ENCODE peak calls at places on chromosomes 7 and 10, in four cellular contexts. X is HCT116, U is OCI-LY7, S is neural progenitor cell. B is an unnamed sample.

GRCh38 chr7:81819861-81820260 is 50.0 kb upstream of the HGF start:
- DNase-seq in S (no peak), X (no peak), U (no peak), B (no peak)

GRCh38 chr7:70598976-70599375 is 533.0 kb upstream of the GALNT17 start:
- DNase-seq in S (no peak), U (no peak), X (no peak), B (peak)

GRCh38 chr7:137747359-137748031 is 99.3 kb downstream of the DGKI start:
- DNase-seq in U (no peak), X (no peak), S (no peak), B (no peak)

GRCh38 chr10:49550563-49550962 is 11.6 kb upstream of the ERCC6 start:
- DNase-seq in X (peak), U (no peak), S (no peak), B (no peak)

GRCh38 chr7:47600199-47601118 is 18.5 kb upstream of the TNS3 start:
- DNase-seq in S (no peak), U (peak), X (no peak), B (no peak)

GRCh38 chr7:139702811-139703467 is 74.9 kb downstream of the HIPK2 start:
- DNase-seq in U (no peak), X (no peak), S (no peak), B (no peak)

GRCh38 chr10:86107131-86107530 is 259.5 kb downstream of the GRID1 start:
- DNase-seq in U (no peak), X (no peak), S (no peak), B (no peak)

GRCh38 chr10:38118072-38118807 is 24.1 kb downstream of the ZNF37A start:
- DNase-seq in U (no peak), X (peak), S (no peak), B (no peak)

GRCh38 chr10:124648738-124649137 is 95.4 kb downstream of the FAM53B start:
- DNase-seq in S (no peak), U (no peak), X (no peak), B (peak)

GRCh38 chr10:65194555-65194954 is 1673.4 kb downstream of the REEP3 start:
- DNase-seq in X (no peak), U (no peak), S (no peak), B (peak)

GRCh38 chr10:127345231-127345965 is 149.0 kb upstream of the INSYN2A start:
- DNase-seq in U (no peak), X (no peak), S (peak), B (no peak)

GRCh38 chr7:104985259-104985617 is 28.8 kb upstream of the KMT2E start:
- DNase-seq in X (no peak), U (no peak), S (no peak), B (no peak)

GRCh38 chr10:102072867-102073527 is 7.8 kb downstream of the HPS6 start:
- DNase-seq in U (peak), S (peak), X (peak), B (peak)

GRCh38 chr7:148185050-148185449 is 405.5 kb upstream of the C7orf33 start:
- DNase-seq in U (no peak), X (no peak), S (no peak), B (peak)

GRCh38 chr10:70853031-70853430 is 35.3 kb downstream of the PCBD1 start:
- DNase-seq in X (no peak), U (no peak), S (no peak), B (no peak)

GRCh38 chr10:123648595-123648994 is 17.6 kb upstream of the GPR26 start:
- DNase-seq in X (no peak), S (no peak), U (no peak), B (no peak)

GRCh38 chr7:66693331-66693730 is 47.2 kb upstream of the RABGEF1 start:
- DNase-seq in S (no peak), X (no peak), U (no peak), B (no peak)

GRCh38 chr7:132614428-132615076 is 38.3 kb upstream of the PLXNA4 start:
- DNase-seq in S (peak), U (no peak), X (no peak), B (peak)

GRCh38 chr10:70512149-70512611 is 33.6 kb downstream of the PALD1 start:
- DNase-seq in S (peak), U (no peak), X (no peak), B (no peak)

GRCh38 chr7:33986456-33986855 is 81.1 kb downstream of the BMPER start:
- DNase-seq in S (no peak), U (no peak), X (no peak), B (no peak)

GRCh38 chr7:141073641-141074161 is at the start of gene TMEM178B:
- DNase-seq in S (peak), U (no peak), X (no peak), B (peak)

GRCh38 chr7:30433082-30433481 is 45.5 kb downstream of the NOD1 start:
- DNase-seq in U (no peak), S (peak), X (no peak), B (peak)

GRCh38 chr7:144384071-144384470 is 19.4 kb downstream of the NOBOX start:
- DNase-seq in S (no peak), U (no peak), X (peak), B (peak)

GRCh38 chr10:115355162-115355760 is 262.1 kb downstream of the ATRNL1 start:
- DNase-seq in U (peak), X (peak), S (peak), B (peak)

GRCh38 chr10:58237014-58237830 is 30.5 kb downstream of the IPMK start:
- DNase-seq in U (no peak), S (no peak), X (peak), B (no peak)

GRCh38 chr10:58240531-58240930 is 27.2 kb downstream of the IPMK start:
- DNase-seq in X (no peak), U (no peak), S (no peak), B (no peak)

GRCh38 chr10:58241346-58241745 is 26.3 kb downstream of the IPMK start:
- DNase-seq in S (no peak), X (no peak), U (no peak), B (no peak)

GRCh38 chr10:58243269-58243668 is 24.4 kb downstream of the IPMK start:
- DNase-seq in U (no peak), X (no peak), S (no peak), B (no peak)

DNA sequence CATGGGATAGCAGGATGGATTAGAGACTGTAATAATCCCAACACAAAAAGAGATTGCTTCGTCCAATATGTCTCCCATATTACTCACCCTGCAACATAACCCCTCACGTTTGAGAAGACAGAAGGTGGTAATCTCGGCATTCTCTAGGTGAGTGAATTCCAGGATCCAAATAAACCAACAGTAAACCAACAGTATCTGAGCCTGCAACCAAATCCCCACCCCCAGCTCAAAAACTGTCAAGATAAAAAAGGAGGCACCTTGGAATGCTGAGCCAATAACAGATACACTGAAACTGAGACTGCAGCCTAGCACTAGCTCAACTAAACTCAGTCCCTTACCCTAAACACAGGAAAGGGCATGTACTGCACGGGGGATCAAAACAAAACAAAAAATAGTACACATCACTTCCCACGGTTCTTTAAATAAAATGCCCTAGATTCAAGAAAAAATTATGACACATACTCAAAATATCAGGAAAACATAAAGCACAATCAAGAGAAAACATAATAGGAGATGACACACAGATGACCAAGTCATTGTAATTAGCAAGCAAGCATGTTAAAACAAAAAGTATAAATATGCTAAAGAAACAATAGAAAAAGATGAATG is 28.0 kb downstream of the IPMK start:
- DNase-seq in S (no peak), U (no peak), X (no peak), B (no peak)
- TF ChIP-seq EZH2phosphoT487 in S (no peak), U (no peak), X (no peak), B (no peak)

DNA sequence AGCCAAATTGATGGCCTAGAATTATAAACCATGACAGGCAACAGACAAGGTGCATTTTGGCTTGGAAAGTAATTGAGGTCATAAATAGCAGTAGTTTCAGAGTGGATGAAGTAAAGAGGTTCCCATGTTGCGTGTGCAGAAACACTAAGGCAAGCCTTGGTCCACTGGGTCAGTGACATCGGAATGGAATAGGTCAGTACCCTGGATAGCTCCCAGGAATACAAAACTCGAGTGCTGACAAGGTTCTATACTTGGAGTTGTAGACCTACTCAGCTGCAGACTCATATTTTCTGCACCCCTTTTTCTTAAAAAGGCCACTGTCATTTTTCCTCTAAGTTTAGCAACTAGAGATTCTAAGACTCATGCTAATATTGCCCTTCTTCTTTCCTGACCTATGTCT is 132.8 kb downstream of the DYNC1I1 start:
- DNase-seq in U (no peak), S (peak), X (no peak), B (peak)
- TF ChIP-seq EZH2phosphoT487 in U (no peak), S (no peak), X (no peak), B (no peak)

GRCh38 chr10:35502697-35503096 is 102.4 kb upstream of the GJD4 start:
- DNase-seq in U (no peak), S (no peak), X (no peak), B (no peak)

GRCh38 chr10:35504132-35504531 is 101.0 kb upstream of the GJD4 start:
- DNase-seq in U (no peak), S (no peak), X (no peak), B (no peak)

GRCh38 chr10:35501923-35502322 is 103.2 kb upstream of the GJD4 start:
- DNase-seq in U (no peak), S (no peak), X (no peak), B (no peak)

GRCh38 chr10:35505241-35505873 is 99.8 kb upstream of the GJD4 start:
- DNase-seq in S (no peak), X (no peak), U (no peak), B (peak)

DNA sequence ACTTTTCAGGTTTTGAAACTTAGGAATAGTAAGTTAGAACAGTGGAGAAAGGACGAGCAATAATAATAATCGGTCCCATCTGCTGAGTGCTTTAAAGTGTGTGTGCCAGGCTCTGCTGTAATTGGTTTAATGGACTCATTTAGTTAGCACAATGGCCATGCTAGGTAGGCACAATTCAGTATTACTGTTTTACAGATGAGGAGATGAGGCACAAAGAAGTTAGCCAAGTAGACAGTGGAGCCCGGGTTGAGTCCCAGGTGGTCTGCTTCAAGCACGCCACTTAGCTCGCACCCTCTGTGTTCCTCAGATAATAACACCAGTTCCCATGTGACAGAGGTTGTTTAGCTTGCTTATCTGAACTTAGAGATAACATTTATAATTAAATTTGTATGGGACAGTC is 101.6 kb upstream of the GJD4 start:
- DNase-seq in X (no peak), S (no peak), U (no peak), B (no peak)
- TF ChIP-seq EZH2phosphoT487 in X (no peak), S (no peak), U (no peak), B (no peak)

GRCh38 chr10:18216482-18216881 is 76.3 kb downstream of the CACNB2 start:
- DNase-seq in X (no peak), S (peak), U (no peak), B (peak)
- TF ChIP-seq EZH2phosphoT487 in X (no peak), S (no peak), U (no peak), B (no peak)

GRCh38 chr7:156892086-156892800 is 740 bp downstream of the LMBR1 start:
- DNase-seq in U (peak), X (no peak), S (peak), B (peak)
- TF ChIP-seq EZH2phosphoT487 in U (no peak), X (no peak), S (no peak), B (no peak)

GRCh38 chr10:119139464-119140067 is 25.9 kb downstream of the SFXN4 start:
- DNase-seq in U (peak), S (peak), X (peak), B (no peak)
- TF ChIP-seq EZH2phosphoT487 in U (no peak), S (no peak), X (no peak), B (no peak)

GRCh38 chr10:16856092-16856491 is 38.9 kb upstream of the RSU1 start:
- DNase-seq in U (no peak), S (no peak), X (no peak), B (no peak)

GRCh38 chr10:16856567-16856966 is 39.3 kb upstream of the RSU1 start:
- DNase-seq in X (no peak), U (no peak), S (peak), B (no peak)

GRCh38 chr10:16854623-16855022 is 37.4 kb upstream of the RSU1 start:
- DNase-seq in X (no peak), U (no peak), S (no peak), B (peak)

GRCh38 chr10:16853809-16854208 is 36.6 kb upstream of the RSU1 start:
- DNase-seq in U (no peak), S (no peak), X (no peak), B (no peak)

GRCh38 chr10:16853201-16853600 is 36.0 kb upstream of the RSU1 start:
- DNase-seq in U (no peak), S (no peak), X (peak), B (peak)
- TF ChIP-seq EZH2phosphoT487 in U (no peak), S (no peak), X (no peak), B (no peak)